ENCODE peak calls at places on chromosomes 12 and 14, in seven cellular contexts. Z is activated CD8-positive, alpha-beta memory T cell treated with anti-CD3 and anti-CD28 coated beads, Interleukin-2, amount 10 ng/mL, durations not matched to agents 7 days and 5 days; G is AG09319; Q is kidney epithelial cell; C is NCI-H2029; H is right atrium auricular region; X is stimulated activated CD8-positive, alpha-beta memory T cell treated with anti-CD3 and anti-CD28 coated beads, Interleukin-15, amount 100 ng/mL, for 1 hour. D is an unnamed sample.

GRCh38 chr12:6770600-6770999 is 1.7 kb upstream of the LAG3 start:
- DNase-seq in Z (no peak), G (no peak), Q (no peak), C (no peak), H (no peak), X (no peak), D (no peak)

GRCh38 chr12:67415473-67415872 is 146.3 kb downstream of the CAND1 start:
- DNase-seq in Z (no peak), G (no peak), Q (no peak), C (no peak), H (no peak), X (no peak), D (no peak)

GRCh38 chr14:56798447-56799326 is 11.6 kb downstream of the OTX2 start:
- DNase-seq in Z (no peak), G (no peak), Q (no peak), C (no peak), H (no peak), X (no peak), D (no peak)

GRCh38 chr12:87667378-87667777 is 361.8 kb downstream of the C12orf50 start:
- DNase-seq in Z (no peak), G (peak; percentile 1), Q (no peak), C (no peak), H (no peak), X (no peak), D (no peak)

GRCh38 chr12:22202847-22203246 is 131.7 kb downstream of the ST8SIA1 start:
- DNase-seq in Z (no peak), G (no peak), Q (no peak), C (no peak), H (no peak), X (no peak), D (no peak)

GRCh38 chr12:122014781-122015180 is 6.9 kb upstream of the BCL7A start:
- DNase-seq in Z (no peak), G (no peak), Q (no peak), C (no peak), H (no peak), X (no peak), D (no peak)

GRCh38 chr12:70002097-70002911 is 177.3 kb downstream of the MYRFL start:
- DNase-seq in Z (no peak), G (peak; percentile 7), Q (no peak), C (no peak), H (no peak), X (no peak), D (no peak)

GRCh38 chr14:59333668-59334067 is 131.5 kb downstream of the GPR135 start:
- DNase-seq in Z (no peak), G (peak; percentile 94), Q (peak; percentile 56), C (no peak), H (no peak), X (no peak), D (no peak)

GRCh38 chr14:100237735-100238418 is 1.1 kb upstream of the YY1 start:
- DNase-seq in Z (peak; percentile 77), G (no peak), Q (no peak), C (peak; percentile 18), H (no peak), X (no peak), D (no peak)

GRCh38 chr14:24398943-24399801 is at the start of gene NYNRIN:
- DNase-seq in Z (peak; percentile 51), G (no peak), Q (no peak), C (no peak), H (no peak), X (no peak), D (no peak)

GRCh38 chr12:93136243-93137015 is 207.3 kb upstream of the EEA1 start:
- DNase-seq in Z (no peak), G (no peak), Q (no peak), C (no peak), H (no peak), X (no peak), D (peak; percentile 52)

GRCh38 chr12:117845271-117845904 is 123.4 kb downstream of the KSR2 start:
- DNase-seq in Z (no peak), G (no peak), Q (no peak), C (no peak), H (no peak), X (no peak), D (no peak)

GRCh38 chr12:83763425-83763824 is 1076.7 kb downstream of the TMTC2 start:
- DNase-seq in Z (no peak), G (no peak), Q (no peak), C (no peak), H (no peak), X (no peak), D (no peak)

GRCh38 chr14:24238123-24238522 is 4.3 kb downstream of the TINF2 start:
- DNase-seq in Z (no peak), G (no peak), Q (no peak), C (no peak), H (no peak), X (no peak), D (no peak)

GRCh38 chr14:89912667-89913211 is 41.8 kb downstream of the EFCAB11 start:
- DNase-seq in Z (no peak), G (peak; percentile 95), Q (peak; percentile 91), C (no peak), H (no peak), X (no peak), D (no peak)

GRCh38 chr12:75756112-75756511 is 244.7 kb upstream of the KRR1 start:
- DNase-seq in Z (no peak), G (no peak), Q (no peak), C (no peak), H (no peak), X (no peak), D (no peak)

GRCh38 chr14:32947792-32948191 is 9.1 kb downstream of the NPAS3 start:
- DNase-seq in Z (no peak), G (no peak), Q (no peak), C (no peak), H (no peak), X (no peak), D (no peak)

GRCh38 chr14:56159066-56159465 is 40.9 kb downstream of the PELI2 start:
- DNase-seq in Z (no peak), G (no peak), Q (no peak), C (no peak), H (no peak), X (no peak), D (no peak)

GRCh38 chr12:85138833-85139232 is 102.7 kb downstream of the LRRIQ1 start:
- DNase-seq in Z (no peak), G (no peak), Q (no peak), C (no peak), H (no peak), X (no peak), D (no peak)

GRCh38 chr12:4954632-4955354 is 45.1 kb downstream of the KCNA1 start:
- DNase-seq in Z (no peak), G (no peak), Q (no peak), C (no peak), H (no peak), X (no peak), D (no peak)

GRCh38 chr12:56212360-56212759 is 9.4 kb downstream of the RNF41 start:
- DNase-seq in Z (no peak), G (no peak), Q (no peak), C (no peak), H (no peak), X (no peak), D (no peak)

GRCh38 chr12:129145381-129145780 is 292.1 kb downstream of the GLT1D1 start:
- DNase-seq in Z (no peak), G (no peak), Q (no peak), C (peak; percentile 6), H (no peak), X (no peak), D (no peak)

GRCh38 chr14:76706811-76707210 is 54.5 kb upstream of the VASH1 start:
- DNase-seq in Z (no peak), G (no peak), Q (no peak), C (no peak), H (no peak), X (no peak), D (no peak)

GRCh38 chr12:110159671-110160245 is 35.6 kb downstream of the IFT81 start:
- DNase-seq in Z (no peak), G (no peak), Q (no peak), C (no peak), H (no peak), X (no peak), D (no peak)

GRCh38 chr14:55191101-55191880 is at the start of gene DLGAP5:
- DNase-seq in Z (peak; percentile 97), G (peak; percentile 78), Q (peak; percentile 93), C (peak; percentile 99), H (peak; percentile 95), X (peak; percentile 73), D (no peak)

GRCh38 chr14:30214456-30215090 is 286.9 kb upstream of the PRKD1 start:
- DNase-seq in Z (no peak), G (peak; percentile 49), Q (peak; percentile 45), C (peak; percentile 24), H (no peak), X (no peak), D (no peak)

GRCh38 chr14:104746071-104746545 is 6.8 kb upstream of the SIVA1 start:
- DNase-seq in Z (peak; percentile 80), G (no peak), Q (no peak), C (no peak), H (no peak), X (no peak), D (no peak)

GRCh38 chr12:6321905-6322304 is 11.4 kb downstream of the PLEKHG6 start:
- DNase-seq in Z (no peak), G (no peak), Q (no peak), C (no peak), H (no peak), X (no peak), D (no peak)

GRCh38 chr12:48894271-48894670 is 28.6 kb upstream of the RND1 start:
- DNase-seq in Z (no peak), G (no peak), Q (no peak), C (no peak), H (no peak), X (no peak), D (no peak)

GRCh38 chr12:105888696-105889095 is 250.1 kb downstream of the NUAK1 start:
- DNase-seq in Z (no peak), G (no peak), Q (no peak), C (no peak), H (no peak), X (no peak), D (no peak)

GRCh38 chr12:60263146-60263545 is 667.3 kb downstream of the SLC16A7 start:
- DNase-seq in Z (no peak), G (no peak), Q (no peak), C (no peak), H (no peak), X (no peak), D (no peak)

GRCh38 chr12:12008931-12009611 is 61.7 kb upstream of the BCL2L14 start:
- DNase-seq in Z (peak; percentile 75), G (no peak), Q (peak; percentile 88), C (peak; percentile 98), H (no peak), X (no peak), D (no peak)

D was measured in vagina.